ENCODE peak calls at places on chromosomes 7 and 10, in six cellular contexts. U is HTR-8/SVneo, X is LHCN-M2, T is HFFc6, Z is KG1, R is aorta. V is an unnamed sample.

GRCh38 chr7:134429481-134429880 is 29.4 kb downstream of the AKR1B1 start:
- DNase-seq in R (no peak), X (no peak), Z (no peak), U (no peak), T (no peak), V (no peak)

GRCh38 chr10:110600487-110601101 is 33.1 kb downstream of the SMC3 start:
- DNase-seq in R (no peak), U (peak; percentile 7), T (peak; percentile 47), Z (no peak), X (peak; percentile 66), V (peak; percentile 52)

GRCh38 chr10:112797908-112798307 is 152.1 kb upstream of the TCF7L2 start:
- DNase-seq in R (no peak), U (no peak), T (no peak), X (no peak), Z (no peak), V (no peak)

GRCh38 chr7:149692557-149692982 is 80.8 kb downstream of the ZNF467 start:
- DNase-seq in Z (no peak), X (no peak), R (no peak), T (no peak), U (no peak), V (no peak)

GRCh38 chr10:6173203-6173602 is 29.5 kb upstream of the PFKFB3 start:
- DNase-seq in X (no peak), R (no peak), T (no peak), U (no peak), Z (no peak), V (no peak)

GRCh38 chr7:2665359-2665791 is 22.6 kb upstream of the AMZ1 start:
- DNase-seq in R (no peak), Z (no peak), T (no peak), X (no peak), U (no peak), V (no peak)

GRCh38 chr10:70418229-70418628 is 14.3 kb downstream of the EIF4EBP2 start:
- DNase-seq in R (no peak), Z (no peak), T (peak; percentile 58), U (no peak), X (peak; percentile 84), V (no peak)

GRCh38 chr7:34357068-34357467 is 300.9 kb upstream of the NPSR1 start:
- DNase-seq in T (no peak), Z (no peak), X (no peak), U (no peak), R (no peak), V (no peak)

GRCh38 chr7:149377386-149377785 is 83.5 kb downstream of the ZNF777 start:
- DNase-seq in U (no peak), X (no peak), R (no peak), Z (no peak), T (no peak), V (no peak)

GRCh38 chr10:83182076-83182475 is 957.2 kb upstream of the GHITM start:
- DNase-seq in Z (no peak), U (no peak), X (no peak), T (no peak), R (no peak), V (no peak)

GRCh38 chr7:158096582-158096981 is 491.0 kb downstream of the PTPRN2 start:
- DNase-seq in R (no peak), U (no peak), T (no peak), Z (no peak), X (no peak), V (no peak)

GRCh38 chr10:8013619-8014018 is 40.9 kb upstream of the GATA3 start:
- DNase-seq in U (no peak), X (no peak), R (no peak), T (no peak), Z (no peak), V (no peak)

GRCh38 chr10:133080683-133081040 is 7.1 kb upstream of the ADGRA1 start:
- DNase-seq in U (no peak), T (no peak), R (no peak), Z (no peak), X (no peak), V (no peak)

GRCh38 chr10:72688208-72688651 is 3.7 kb upstream of the MCU start:
- DNase-seq in U (peak; percentile 83), T (peak; percentile 76), X (peak; percentile 82), R (no peak), Z (no peak), V (no peak)

GRCh38 chr10:104331208-104331838 is 6.9 kb downstream of the ITPRIP start:
- DNase-seq in X (peak; percentile 54), U (no peak), Z (no peak), R (no peak), T (peak; percentile 67), V (no peak)

GRCh38 chr10:59666310-59666709 is 43.3 kb downstream of the SLC16A9 start:
- DNase-seq in U (no peak), R (no peak), Z (no peak), X (no peak), T (no peak), V (no peak)

GRCh38 chr7:95658676-95659075 is 62.4 kb upstream of the PDK4 start:
- DNase-seq in R (peak; percentile 57), T (no peak), X (no peak), Z (no peak), U (no peak), V (no peak)